ENCODE peak calls at places on chromosomes 5 and 9, in four cellular contexts. U is H1, Y is HepG2, Q is NT2/D1. O is an unnamed sample.

GRCh38 chr5:79686799-79687198 is 2.8 kb upstream of the CMYA5 start:
- DNase-seq in U (no peak), Y (no peak), Q (no peak), O (no peak)

GRCh38 chr5:117761190-117761589 is 1186.6 kb upstream of the SEMA6A start:
- DNase-seq in U (no peak), Y (no peak), Q (no peak), O (no peak)

GRCh38 chr5:95884021-95884333 is 61.5 kb upstream of the GLRX start:
- DNase-seq in U (no peak), Y (no peak), Q (no peak), O (no peak)

GRCh38 chr9:116910201-116910600 is 223.1 kb downstream of the TRIM32 start:
- DNase-seq in U (no peak), Y (no peak), Q (no peak), O (no peak)

GRCh38 chr9:14678776-14679175 is 14.5 kb downstream of the ZDHHC21 start:
- DNase-seq in U (no peak), Y (no peak), Q (no peak), O (no peak)

GRCh38 chr5:38847549-38848341 is 1.9 kb downstream of the OSMR start:
- DNase-seq in U (no peak), Y (no peak), Q (no peak), O (no peak)

GRCh38 chr5:151534345-151534744 is 56.8 kb downstream of the FAT2 start:
- DNase-seq in U (peak), Y (no peak), Q (no peak), O (no peak)

GRCh38 chr5:141941307-141941706 is 16.7 kb downstream of the PCDH12 start:
- DNase-seq in U (no peak), Y (no peak), Q (no peak), O (no peak)

GRCh38 chr9:8733096-8733954 is 933.7 kb upstream of the DMAC1 start:
- DNase-seq in U (no peak), Y (no peak), Q (no peak), O (no peak)

GRCh38 chr5:72841756-72842535 is 25.5 kb downstream of the TNPO1 start:
- DNase-seq in U (no peak), Y (no peak), Q (no peak), O (no peak)

GRCh38 chr5:108143581-108143980 is 238.3 kb downstream of the FBXL17 start:
- DNase-seq in U (no peak), Y (no peak), Q (no peak), O (no peak)

GRCh38 chr9:106696804-106697203 is 166.2 kb upstream of the ZNF462 start:
- DNase-seq in U (no peak), Y (no peak), Q (no peak), O (no peak)

GRCh38 chr5:61969761-61970160 is 336.2 kb upstream of the KIF2A start:
- DNase-seq in U (no peak), Y (no peak), Q (no peak), O (no peak)

GRCh38 chr5:80916661-80917060 is 43.5 kb upstream of the RASGRF2 start:
- DNase-seq in U (no peak), Y (no peak), Q (no peak), O (no peak)

GRCh38 chr5:164868761-164869160 is 1363.3 kb downstream of the MAT2B start:
- DNase-seq in U (no peak), Y (no peak), Q (no peak), O (no peak)

GRCh38 chr5:96336351-96336985 is 96.6 kb downstream of the PCSK1 start:
- DNase-seq in U (peak), Y (peak), Q (peak), O (no peak)

GRCh38 chr5:113612060-113612496 is 98.6 kb downstream of the YTHDC2 start:
- DNase-seq in U (no peak), Y (peak), Q (no peak), O (no peak)

GRCh38 chr9:21728781-21729180 is 73.7 kb upstream of the MTAP start:
- DNase-seq in U (no peak), Y (no peak), Q (no peak), O (no peak)

GRCh38 chr9:92654481-92655301 is 15.2 kb downstream of the IPPK start:
- DNase-seq in U (no peak), Y (no peak), Q (no peak), O (no peak)

GRCh38 chr9:128022886-128023285 is 42.1 kb upstream of the EEIG1 start:
- DNase-seq in U (no peak), Y (no peak), Q (no peak), O (no peak)

GRCh38 chr9:32500768-32501167 is 25.2 kb downstream of the RIGI start:
- DNase-seq in U (no peak), Y (peak), Q (no peak), O (no peak)

GRCh38 chr9:27369591-27369990 is 72.6 kb upstream of the EQTN start:
- DNase-seq in U (no peak), Y (no peak), Q (peak), O (no peak)

GRCh38 chr5:95859327-95860060 is 37.0 kb upstream of the GLRX start:
- DNase-seq in U (no peak), Y (no peak), Q (no peak), O (no peak)

GRCh38 chr9:136525841-136526499 is 19.9 kb downstream of the NOTCH1 start:
- DNase-seq in U (no peak), Y (peak), Q (no peak), O (no peak)

GRCh38 chr5:142881076-142881466 is 110.9 kb downstream of the ARHGAP26 start:
- DNase-seq in U (no peak), Y (no peak), Q (peak), O (no peak)

GRCh38 chr9:89702401-89702800 is 97.6 kb downstream of the GADD45G start:
- DNase-seq in U (no peak), Y (no peak), Q (no peak), O (no peak)

GRCh38 chr9:136318111-136318768 is 9.1 kb upstream of the GPSM1 start:
- DNase-seq in U (no peak), Y (no peak), Q (no peak), O (no peak)

GRCh38 chr5:9444346-9444745 is 101.5 kb downstream of the SEMA5A start:
- DNase-seq in U (no peak), Y (no peak), Q (no peak), O (no peak)

GRCh38 chr5:147055850-147056523 is 177.4 kb upstream of the PPP2R2B start:
- DNase-seq in U (no peak), Y (no peak), Q (no peak), O (no peak)

GRCh38 chr5:84274585-84275468 is 109.9 kb downstream of the EDIL3 start:
- DNase-seq in U (peak), Y (peak), Q (no peak), O (no peak)

GRCh38 chr5:173287086-173287485 is 41.1 kb downstream of the STC2 start:
- DNase-seq in U (no peak), Y (no peak), Q (no peak), O (no peak)

GRCh38 chr9:38229123-38229829 is 160.2 kb upstream of the SHB start:
- DNase-seq in U (no peak), Y (no peak), Q (no peak), O (no peak)

GRCh38 chr5:38433160-38433861 is 123.1 kb downstream of the LIFR start:
- DNase-seq in U (no peak), Y (no peak), Q (no peak), O (no peak)

GRCh38 chr9:123326662-123327093 is 29.3 kb upstream of the CRB2 start:
- DNase-seq in U (no peak), Y (no peak), Q (no peak), O (no peak)

GRCh38 chr5:68446487-68446894 is 230.9 kb downstream of the PIK3R1 start:
- DNase-seq in U (no peak), Y (no peak), Q (no peak), O (peak)
- TF ChIP-seq YY1 in U (no peak), Y (no peak), Q (no peak), O (no peak)

DNA sequence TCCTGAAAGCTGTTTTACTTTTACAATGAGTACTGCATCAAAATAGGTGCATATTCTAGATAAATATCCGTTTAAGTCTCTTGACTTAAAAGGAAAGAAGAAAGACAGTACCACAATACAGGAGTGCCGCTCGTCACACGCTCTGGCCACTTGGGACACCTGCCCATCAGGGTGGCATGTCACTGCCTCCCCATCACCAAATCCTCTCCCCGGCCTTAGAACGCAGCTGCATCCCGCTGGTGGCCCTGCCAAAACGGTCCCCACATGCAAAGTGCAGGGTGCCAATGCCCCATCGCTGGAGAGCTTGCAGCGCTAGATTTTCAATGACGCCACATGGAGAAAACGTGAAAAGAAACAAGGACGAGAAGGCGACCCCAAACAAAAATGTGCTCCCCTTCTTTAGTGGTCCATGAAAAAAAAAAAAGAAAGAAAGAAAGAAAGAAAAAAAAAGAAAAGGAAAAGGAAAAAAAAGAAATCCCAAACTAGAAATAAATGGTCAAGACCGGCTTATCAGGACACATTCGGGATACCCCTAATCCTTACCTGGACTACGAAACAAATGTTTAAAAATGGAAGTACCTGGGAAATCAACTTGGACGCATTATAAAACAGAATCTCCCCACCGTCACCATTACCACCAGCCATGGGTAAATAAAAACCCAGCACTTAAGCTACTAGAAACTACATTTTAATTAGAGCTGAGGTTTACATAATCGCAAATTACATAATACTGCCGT is 1.1 kb downstream of the ANKH start:
- DNase-seq in U (no peak), Y (no peak), Q (no peak), O (no peak)
- TF ChIP-seq SUZ12 in U (peak), Y (no peak), Q (no peak), O (no peak)

DNA sequence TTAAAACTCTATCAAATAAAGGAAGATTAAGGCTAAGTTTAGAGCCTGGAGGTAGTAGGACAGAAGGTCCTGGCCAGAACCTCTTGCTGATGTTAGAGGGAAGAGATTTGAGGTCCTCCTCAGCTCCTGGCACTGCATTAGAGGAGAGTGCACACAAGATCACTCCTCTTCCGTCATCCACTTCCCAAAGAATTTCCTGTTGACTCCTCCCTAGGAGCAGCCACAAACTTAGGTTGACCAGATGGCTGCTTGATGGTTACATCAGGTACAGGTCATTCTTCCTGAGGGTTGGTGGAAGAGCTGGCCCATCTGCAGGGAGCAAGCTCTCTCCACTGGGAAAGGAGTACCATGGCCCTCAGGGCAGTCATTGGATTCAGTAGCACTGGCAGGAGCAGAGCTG is 93.9 kb upstream of the IL33 start:
- DNase-seq in U (no peak), Y (no peak), Q (no peak), O (no peak)
- TF ChIP-seq YY1 in U (no peak), Y (no peak), Q (no peak), O (no peak)

DNA sequence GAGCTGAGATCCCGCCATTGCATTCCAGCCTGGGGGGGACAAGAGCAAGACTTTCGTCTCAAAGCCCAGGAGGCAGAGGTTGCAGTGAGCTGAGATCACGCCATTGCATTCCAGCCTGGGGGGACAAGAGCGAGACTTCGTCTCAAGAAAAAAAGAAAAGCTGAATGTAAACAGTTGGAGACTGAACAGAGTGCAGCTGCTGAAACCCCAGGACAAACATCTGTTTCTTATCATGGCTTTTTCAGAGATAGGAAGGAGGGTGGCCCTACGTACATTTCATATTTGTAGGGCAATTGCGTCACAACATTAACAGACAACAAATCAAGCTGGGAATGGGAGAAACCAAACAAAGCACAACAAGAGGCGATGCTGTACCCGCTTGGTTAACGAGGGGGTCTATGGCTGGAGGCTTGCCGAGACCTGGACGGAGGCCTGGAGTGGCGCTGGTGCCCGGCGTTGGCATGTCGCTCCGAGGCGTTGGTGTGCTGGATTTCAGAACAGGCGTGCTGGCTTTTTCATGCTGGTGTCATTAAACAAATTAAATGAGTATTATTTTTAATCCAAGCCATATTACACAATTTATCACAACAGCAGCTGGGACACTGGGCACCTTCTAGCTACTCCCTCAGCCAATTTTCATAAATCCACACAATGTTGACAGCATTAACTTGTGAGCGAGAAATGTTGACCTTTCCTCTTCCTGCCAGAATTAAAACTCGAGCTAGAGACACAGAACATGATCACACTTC is 76.2 kb downstream of the TLE1 start:
- DNase-seq in U (no peak), Y (no peak), Q (no peak), O (no peak)
- TF ChIP-seq SUZ12 in U (no peak), Y (no peak), Q (no peak), O (no peak)

GRCh38 chr5:150045512-150045911 is 40.8 kb downstream of the CSF1R start:
- DNase-seq in U (no peak), Y (no peak), Q (no peak), O (no peak)

GRCh38 chr5:150043657-150044333 is 42.6 kb downstream of the CSF1R start:
- DNase-seq in U (no peak), Y (no peak), Q (no peak), O (no peak)

GRCh38 chr5:150044712-150045111 is 41.6 kb downstream of the CSF1R start:
- DNase-seq in U (no peak), Y (no peak), Q (no peak), O (no peak)

GRCh38 chr5:150046031-150046430 is 40.3 kb downstream of the CSF1R start:
- DNase-seq in U (no peak), Y (no peak), Q (no peak), O (no peak)

DNA sequence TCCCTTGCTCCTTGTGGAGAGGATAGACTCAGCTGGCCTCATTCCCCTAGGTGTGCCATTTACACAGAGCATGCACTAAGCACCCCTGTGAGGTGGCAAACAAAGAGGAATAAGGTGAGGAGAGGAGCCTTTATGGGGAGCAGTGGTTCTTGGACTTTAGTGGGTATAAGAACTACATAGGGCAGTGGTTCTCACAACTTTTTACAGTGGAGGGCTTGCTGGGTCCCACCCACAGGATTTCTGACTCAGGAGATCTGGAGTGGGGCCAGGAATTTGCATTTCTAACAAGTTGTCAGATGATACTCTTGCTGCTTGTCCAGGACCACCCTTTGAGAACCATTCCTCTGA is 42.0 kb downstream of the CSF1R start:
- DNase-seq in U (no peak), Y (no peak), Q (no peak), O (no peak)
- TF ChIP-seq YY1 in U (no peak), Y (no peak), Q (no peak), O (no peak)

DNA sequence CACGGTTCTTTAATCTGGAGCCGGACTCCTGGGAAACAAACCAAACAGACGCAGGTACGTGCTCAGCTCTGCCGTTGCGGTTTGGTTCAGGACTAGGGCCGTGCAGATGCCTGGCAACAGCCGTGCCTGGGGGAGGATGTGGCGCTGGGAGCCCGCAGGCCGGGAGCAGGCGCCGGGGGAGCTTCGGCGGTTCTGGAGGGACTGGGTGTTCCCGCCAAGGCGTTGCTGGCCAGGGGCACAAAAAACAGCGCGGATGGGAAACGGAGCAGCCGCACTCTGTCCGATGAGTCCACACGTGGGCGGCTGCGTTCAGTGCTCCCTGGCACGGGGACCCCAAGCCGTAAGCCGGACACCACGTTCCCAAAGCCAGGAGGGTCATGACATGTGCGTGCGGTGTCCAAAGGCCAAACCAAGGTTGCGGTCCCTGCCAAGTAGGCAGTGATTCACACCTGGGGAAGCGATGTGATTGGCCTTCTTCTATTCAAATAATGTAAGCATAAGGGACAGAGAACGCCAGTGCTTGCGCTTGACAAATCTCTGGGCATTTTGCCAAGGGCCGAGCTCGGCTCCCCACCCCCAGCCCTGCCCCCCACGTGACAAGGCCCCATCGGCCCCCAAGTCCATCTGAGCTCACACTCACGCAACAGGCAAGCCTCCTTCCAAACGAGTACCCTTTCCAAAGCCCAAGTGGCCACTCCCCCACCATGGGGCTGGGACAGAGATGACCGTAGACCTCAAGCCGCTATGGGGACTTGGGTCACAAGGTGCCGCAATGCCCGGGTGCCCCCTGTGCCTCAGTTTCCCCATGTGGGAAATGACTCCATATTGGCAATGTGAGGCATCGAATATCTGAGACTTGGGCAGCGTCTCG is 49.7 kb upstream of the NKD2 start:
- DNase-seq in U (no peak), Y (peak), Q (no peak), O (no peak)
- TF ChIP-seq SUZ12 in U (no peak), Y (no peak), Q (no peak), O (no peak)

GRCh38 chr5:41747291-41747690 is 122.9 kb downstream of the OXCT1 start:
- DNase-seq in U (no peak), Y (no peak), Q (no peak), O (no peak)
- TF ChIP-seq YY1 in U (no peak), Y (no peak), Q (no peak), O (no peak)

DNA sequence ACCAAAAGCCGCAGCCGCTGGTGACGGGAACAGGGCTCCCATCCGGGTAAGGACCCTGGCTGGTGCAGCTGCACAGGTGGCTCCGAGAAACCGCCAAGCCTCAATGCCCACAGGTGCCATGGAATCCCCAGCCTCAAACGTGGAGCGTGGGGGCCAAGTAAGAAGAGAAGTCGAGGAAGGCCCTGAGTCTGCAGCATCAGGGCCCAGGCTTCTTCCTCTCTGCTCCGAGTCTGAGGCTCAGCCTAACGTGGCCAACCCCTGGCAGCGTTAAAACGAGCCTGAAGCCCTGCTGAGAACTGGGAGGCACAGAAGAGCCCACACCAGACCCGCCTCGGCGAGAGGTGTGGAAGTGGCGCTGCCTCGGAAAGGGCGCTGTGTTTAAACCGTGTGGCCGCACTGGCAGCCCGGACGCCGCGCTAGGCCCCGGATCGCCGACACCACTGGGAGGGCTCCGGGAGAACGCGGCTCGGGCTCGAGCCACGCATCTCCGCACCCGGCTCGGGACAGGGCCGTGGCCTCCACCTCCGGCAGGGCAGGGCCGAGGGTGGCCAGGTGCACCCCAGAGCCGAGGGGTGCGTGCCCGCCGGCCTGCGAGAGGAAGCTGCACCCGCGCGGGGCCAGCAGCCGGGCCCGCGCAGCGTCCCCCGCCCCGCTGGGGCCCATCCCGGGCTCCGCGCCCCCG is 730 bp downstream of the ZMYND19 start:
- DNase-seq in U (no peak), Y (no peak), Q (no peak), O (no peak)
- TF ChIP-seq SUZ12 in U (no peak), Y (no peak), Q (no peak), O (no peak)

DNA sequence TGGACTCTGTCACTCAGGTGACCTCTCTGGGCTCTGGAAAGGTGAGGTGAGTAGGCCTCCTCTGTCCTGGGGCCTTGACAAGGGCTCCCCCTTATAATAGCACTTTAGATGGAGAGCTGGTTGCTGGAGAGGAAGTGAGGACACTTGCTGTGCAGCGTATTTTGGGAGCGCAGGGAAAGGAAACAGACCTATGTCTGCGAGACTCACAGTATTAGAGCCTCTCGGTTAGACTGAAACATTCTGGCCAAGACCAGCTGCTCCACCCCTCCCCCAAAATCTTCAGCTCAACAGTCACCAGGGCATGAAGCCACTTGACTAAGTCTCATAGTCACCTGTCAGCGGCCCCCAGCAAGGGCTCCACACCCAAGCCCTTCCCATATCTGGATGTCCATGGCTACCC is 213.6 kb downstream of the AGTPBP1 start:
- DNase-seq in U (no peak), Y (no peak), Q (no peak), O (no peak)
- TF ChIP-seq YY1 in U (no peak), Y (no peak), Q (no peak), O (no peak)

O was measured in GM12878.